ENCODE peak calls at places on chromosomes 13 and 19, in seven cellular contexts. B is H9, Y is HL-60, T is fibroblast of lung, X is AG04450, N is SJSA1, D is IMR-90. L is an unnamed sample.

GRCh38 chr13:73691891-73692290 is 442.3 kb downstream of the KLF12 start:
- DNase-seq in B (no peak), Y (no peak), T (no peak), X (no peak), N (no peak), D (no peak), L (no peak)

GRCh38 chr13:43991773-43992201 is 112.1 kb downstream of the LACC1 start:
- DNase-seq in B (no peak), Y (no peak), T (no peak), X (no peak), N (no peak), D (no peak), L (no peak)

GRCh38 chr19:16899566-16900075 is 10.8 kb downstream of the F2RL3 start:
- DNase-seq in B (peak; percentile 81), Y (peak; percentile 27), T (peak; percentile 15), X (no peak), N (peak; percentile 42), D (no peak), L (peak; percentile 52)

GRCh38 chr19:53809518-53810186 is 14.5 kb downstream of the NLRP12 start:
- DNase-seq in B (peak; percentile 83), Y (no peak), T (no peak), X (no peak), N (no peak), D (no peak), L (no peak)

GRCh38 chr19:9673912-9674668 is 810 bp downstream of the ZNF562 start:
- DNase-seq in B (no peak), Y (no peak), T (no peak), X (no peak), N (peak; percentile 7), D (peak; percentile 5), L (no peak)

GRCh38 chr19:17205237-17206140 is 9.7 kb upstream of the USE1 start:
- DNase-seq in B (peak; percentile 78), Y (no peak), T (peak; percentile 64), X (no peak), N (no peak), D (peak; percentile 34), L (peak; percentile 29)

GRCh38 chr19:45406165-45406956 is at the start of gene POLR1G:
- DNase-seq in B (peak; percentile 85), Y (peak; percentile 74), T (peak; percentile 79), X (no peak), N (peak; percentile 99), D (peak; percentile 75), L (peak; percentile 91)

GRCh38 chr19:45947926-45948325 is 25.7 kb downstream of the NOVA2 start:
- DNase-seq in B (no peak), Y (no peak), T (no peak), X (no peak), N (no peak), D (peak; percentile 36), L (no peak)

GRCh38 chr13:60707878-60708277 is 310.9 kb downstream of the TDRD3 start:
- DNase-seq in B (no peak), Y (no peak), T (no peak), X (no peak), N (no peak), D (no peak), L (no peak)

GRCh38 chr13:113489549-113490495 is 689 bp downstream of the DCUN1D2 start:
- DNase-seq in B (no peak), Y (no peak), T (peak; percentile 44), X (no peak), N (peak; percentile 38), D (peak; percentile 41), L (peak; percentile 60)

GRCh38 chr19:49637865-49638350 is 2.0 kb downstream of the RRAS start:
- DNase-seq in B (peak; percentile 86), Y (peak; percentile 53), T (peak; percentile 75), X (no peak), N (peak; percentile 62), D (peak; percentile 62), L (peak; percentile 53)

GRCh38 chr13:31038834-31039552 is 106.5 kb downstream of the TEX26 start:
- DNase-seq in B (no peak), Y (peak; percentile 89), T (peak; percentile 25), X (no peak), N (no peak), D (peak; percentile 44), L (peak; percentile 56)

GRCh38 chr19:31113250-31113685 is 236.0 kb downstream of the TSHZ3 start:
- DNase-seq in B (no peak), Y (no peak), T (no peak), X (no peak), N (peak; percentile 93), D (peak; percentile 39), L (peak; percentile 96)

GRCh38 chr19:51367565-51368365 is 1.0 kb downstream of the CLDND2 start:
- DNase-seq in B (peak; percentile 99), Y (peak; percentile 99), T (peak; percentile 98), X (peak; percentile 98), N (peak; percentile 99), D (peak; percentile 98), L (peak; percentile 96)

GRCh38 chr19:44308011-44308410 is 3.2 kb upstream of the ZNF235 start:
- DNase-seq in B (no peak), Y (peak; percentile 16), T (no peak), X (no peak), N (no peak), D (no peak), L (peak; percentile 40)

GRCh38 chr13:72782717-72783116 is 784 bp downstream of the PIBF1 start:
- DNase-seq in B (no peak), Y (no peak), T (peak; percentile 34), X (no peak), N (peak; percentile 12), D (peak; percentile 10), L (peak; percentile 14)

GRCh38 chr13:91721413-91721812 is 323.0 kb downstream of the GPC5 start:
- DNase-seq in B (no peak), Y (no peak), T (peak; percentile 21), X (no peak), N (no peak), D (no peak), L (no peak)

GRCh38 chr13:102461302-102461701 is 59.5 kb upstream of the FGF14 start:
- DNase-seq in B (no peak), Y (no peak), T (peak; percentile 34), X (no peak), N (no peak), D (no peak), L (no peak)

GRCh38 chr19:42028304-42029216 is 34.5 kb upstream of the ATP1A3 start:
- DNase-seq in B (peak; percentile 89), Y (no peak), T (no peak), X (no peak), N (no peak), D (no peak), L (peak; percentile 30)

GRCh38 chr19:51097166-51097736 is 11.0 kb downstream of the CTU1 start:
- DNase-seq in B (peak; percentile 72), Y (no peak), T (peak; percentile 51), X (no peak), N (peak; percentile 25), D (peak; percentile 62), L (peak; percentile 63)

GRCh38 chr19:2070986-2071673 is 20.1 kb upstream of the MKNK2 start:
- DNase-seq in B (no peak), Y (no peak), T (no peak), X (no peak), N (no peak), D (no peak), L (no peak)

GRCh38 chr13:95091755-95092154 is 209.5 kb downstream of the ABCC4 start:
- DNase-seq in B (no peak), Y (no peak), T (no peak), X (no peak), N (no peak), D (no peak), L (no peak)

GRCh38 chr13:51520524-51520923 is 63.7 kb upstream of the WDFY2 start:
- DNase-seq in B (no peak), Y (peak; percentile 30), T (peak; percentile 64), X (peak; percentile 59), N (no peak), D (peak; percentile 80), L (no peak)

GRCh38 chr19:6862673-6863078 is 24.7 kb upstream of the ADGRE1 start:
- DNase-seq in B (peak; percentile 93), Y (peak; percentile 69), T (peak; percentile 76), X (peak; percentile 29), N (peak; percentile 18), D (peak; percentile 69), L (peak; percentile 53)
- H3K27ac ChIP-seq in B (no peak overlapping the region), Y (no peak overlapping the region), T (no peak overlapping the region), X (no peak overlapping the region), N (no peak overlapping the region), D (no peak overlapping the region), L (no peak overlapping the region)

GRCh38 chr13:80115616-80116015 is 225.3 kb downstream of the SPRY2 start:
- DNase-seq in B (no peak), Y (no peak), T (no peak), X (no peak), N (no peak), D (no peak), L (no peak)
- H3K27ac ChIP-seq in B (no peak overlapping the region), Y (no peak overlapping the region), T (no peak overlapping the region), X (no peak overlapping the region), N (no peak overlapping the region), D (no peak overlapping the region), L (no peak overlapping the region)

GRCh38 chr19:18280247-18281081 is 958 bp downstream of the JUND start:
- DNase-seq in B (peak; percentile 60), Y (peak; percentile 85), T (peak; percentile 82), X (no peak), N (peak; percentile 86), D (peak; percentile 69), L (peak; percentile 95)

GRCh38 chr19:18281082-18282020 is at the start of gene JUND:
- DNase-seq in B (peak; percentile 97), Y (peak; percentile 97), T (peak; percentile 98), X (peak; percentile 94), N (peak; percentile 99), D (peak; percentile 98), L (peak; percentile 99)

GRCh38 chr19:18279266-18279515 is 2.2 kb downstream of the JUND start:
- DNase-seq in B (no peak), Y (no peak), T (no peak), X (no peak), N (no peak), D (no peak), L (no peak)

GRCh38 chr19:18279516-18280246 is 1.7 kb downstream of the JUND start:
- DNase-seq in B (peak; percentile 94), Y (peak; percentile 88), T (peak; percentile 96), X (peak; percentile 85), N (peak; percentile 97), D (peak; percentile 92), L (peak; percentile 97)

DNA sequence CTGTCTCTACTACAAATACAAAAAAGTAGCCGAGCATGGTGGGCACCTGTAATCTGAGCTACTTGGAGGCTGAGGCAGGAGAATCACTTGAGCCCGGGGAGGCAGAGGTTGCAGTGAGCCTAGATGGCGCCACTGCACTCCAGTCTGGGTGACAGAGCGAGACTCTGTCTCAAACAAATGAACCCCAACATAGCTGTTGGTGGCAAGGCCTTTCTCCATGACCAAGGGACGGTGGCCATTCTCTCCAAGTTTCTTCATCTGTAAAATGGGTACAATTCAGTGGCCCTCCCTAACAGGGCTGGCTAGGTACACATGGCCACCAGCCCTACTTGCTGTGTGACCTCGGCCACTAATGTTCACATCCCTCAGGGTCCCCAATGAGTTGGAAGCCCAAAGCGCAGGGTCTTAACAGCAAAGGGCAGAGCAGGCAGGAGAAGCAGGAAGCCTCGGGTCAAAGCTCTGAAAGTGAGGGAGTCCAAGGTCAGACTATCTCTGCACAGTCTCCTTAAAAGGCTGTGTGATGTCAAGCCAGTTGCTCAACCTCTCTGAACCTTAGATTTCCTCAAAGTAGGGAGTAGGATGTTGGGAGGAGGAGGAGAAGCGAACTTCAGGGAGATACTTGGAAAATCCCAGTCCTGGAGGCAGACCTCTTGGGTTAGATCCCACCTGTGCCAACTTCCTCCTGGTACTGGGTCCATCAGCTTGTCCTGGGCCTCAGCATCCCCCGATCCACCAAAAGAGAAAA is 2.7 kb downstream of the JUND start:
- DNase-seq in B (no peak), Y (peak; percentile 30), T (no peak), X (no peak), N (no peak), D (no peak), L (no peak)
- H3K27ac ChIP-seq in B (no peak overlapping the region), Y (peak overlapping the region; percentile 96), T (peak overlapping the region; percentile 97), X (peak overlapping the region; percentile 85), N (no peak overlapping the region), D (peak overlapping the region; percentile 43), L (no peak overlapping the region)

GRCh38 chr13:112129557-112129956 is 62.6 kb downstream of the SOX1 start:
- DNase-seq in B (no peak), Y (no peak), T (no peak), X (no peak), N (no peak), D (no peak), L (no peak)
- H3K27ac ChIP-seq in B (no peak overlapping the region), Y (no peak overlapping the region), T (no peak overlapping the region), X (no peak overlapping the region), N (no peak overlapping the region), D (no peak overlapping the region), L (no peak overlapping the region)